ENCODE peak calls at places on chromosomes 5 and 9, in eight cellular contexts. U, I, S, Q, D, T, N and O are unnamed samples.

GRCh38 chr9:94799578-94800264 is 73.2 kb downstream of the AOPEP start:
- DNase-seq in U (no peak), I (no peak), S (no peak), Q (no peak), D (no peak), T (peak; percentile 62), N (peak; percentile 48), O (no peak)

GRCh38 chr5:127400946-127401670 is 110.5 kb downstream of the MEGF10 start:
- DNase-seq in U (no peak), I (no peak), S (no peak), Q (no peak), D (no peak), T (no peak), N (no peak), O (no peak)

GRCh38 chr5:158133369-158133768 is 274.4 kb upstream of the CLINT1 start:
- DNase-seq in U (peak; percentile 54), I (no peak), S (no peak), Q (no peak), D (no peak), T (no peak), N (no peak), O (no peak)

GRCh38 chr5:95543017-95543705 is 11.6 kb downstream of the SKIC3 start:
- DNase-seq in U (no peak), I (no peak), S (no peak), Q (no peak), D (no peak), T (no peak), N (no peak), O (peak; percentile 83)

GRCh38 chr9:22043928-22044327 is 34.8 kb upstream of the CDKN2B start:
- DNase-seq in U (no peak), I (no peak), S (no peak), Q (no peak), D (no peak), T (no peak), N (no peak), O (no peak)

GRCh38 chr5:168328804-168329203 is 37.4 kb downstream of the WWC1 start:
- DNase-seq in U (no peak), I (peak; percentile 81), S (peak; percentile 47), Q (no peak), D (peak; percentile 54), T (peak; percentile 30), N (peak; percentile 75), O (peak; percentile 96)

GRCh38 chr5:137802282-137803210 is 48.4 kb upstream of the HNRNPA0 start:
- DNase-seq in U (no peak), I (no peak), S (no peak), Q (no peak), D (no peak), T (no peak), N (no peak), O (no peak)

GRCh38 chr5:44875661-44876250 is 67.0 kb downstream of the MRPS30 start:
- DNase-seq in U (peak; percentile 17), I (peak; percentile 7), S (no peak), Q (peak; percentile 98), D (peak; percentile 50), T (peak; percentile 98), N (peak; percentile 28), O (peak; percentile 85)

GRCh38 chr9:135084881-135085760 is 2.3 kb upstream of the OLFM1 start:
- DNase-seq in U (no peak), I (no peak), S (no peak), Q (no peak), D (no peak), T (no peak), N (no peak), O (no peak)

GRCh38 chr5:120532835-120533234 is 68.7 kb downstream of the PRR16 start:
- DNase-seq in U (no peak), I (peak; percentile 85), S (peak; percentile 69), Q (peak; percentile 3), D (no peak), T (no peak), N (no peak), O (no peak)

GRCh38 chr5:134133213-134133994 is 18.9 kb downstream of the TCF7 start:
- DNase-seq in U (no peak), I (no peak), S (no peak), Q (no peak), D (no peak), T (no peak), N (no peak), O (no peak)
- TF ChIP-seq EZH2phosphoT487 in U (no peak), I (no peak), S (no peak), Q (no peak), D (no peak), T (no peak), N (no peak), O (no peak)

GRCh38 chr9:18124760-18125159 is 349.2 kb upstream of the ADAMTSL1 start:
- DNase-seq in U (peak; percentile 22), I (no peak), S (no peak), Q (no peak), D (no peak), T (no peak), N (no peak), O (no peak)

GRCh38 chr9:18126776-18127175 is 347.2 kb upstream of the ADAMTSL1 start:
- DNase-seq in U (peak; percentile 52), I (no peak), S (no peak), Q (no peak), D (no peak), T (no peak), N (no peak), O (no peak)

GRCh38 chr9:18122156-18122555 is 351.8 kb upstream of the ADAMTSL1 start:
- DNase-seq in U (no peak), I (no peak), S (no peak), Q (no peak), D (no peak), T (peak; percentile 6), N (no peak), O (no peak)
- TF ChIP-seq EZH2phosphoT487 in U (no peak), I (no peak), S (no peak), Q (no peak), D (no peak), T (no peak), N (no peak), O (no peak)

DNA sequence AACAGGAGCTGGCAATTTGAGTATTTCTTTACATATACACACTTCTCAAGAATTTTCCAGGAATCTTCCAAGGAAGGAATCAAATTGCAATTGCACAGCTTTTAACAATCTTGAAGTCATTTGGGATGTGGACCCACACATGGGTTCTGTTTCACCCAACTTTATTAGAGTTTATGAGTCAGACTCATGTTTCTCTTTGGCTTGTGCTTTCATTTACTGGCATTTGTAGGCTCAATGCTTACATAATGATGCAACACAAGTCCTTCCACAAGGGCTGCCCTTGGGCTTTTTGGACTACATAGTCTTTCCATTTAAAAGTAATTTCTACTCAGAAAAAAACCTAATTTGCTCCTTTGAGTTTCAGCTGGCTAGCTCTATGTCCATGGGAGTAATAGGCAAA is 4.6 kb upstream of the CDC37L1 start:
- DNase-seq in U (peak; percentile 93), I (no peak), S (no peak), Q (no peak), D (no peak), T (peak; percentile 71), N (peak; percentile 65), O (no peak)
- TF ChIP-seq EZH2phosphoT487 in U (no peak), I (no peak), S (no peak), Q (no peak), D (no peak), T (no peak), N (no peak), O (no peak)

GRCh38 chr5:66113160-66113559 is 30.9 kb upstream of the SREK1 start:
- DNase-seq in U (peak; percentile 84), I (no peak), S (no peak), Q (peak; percentile 33), D (no peak), T (peak; percentile 62), N (no peak), O (no peak)

GRCh38 chr5:66122379-66123034 is 21.6 kb upstream of the SREK1 start:
- DNase-seq in U (peak; percentile 54), I (no peak), S (no peak), Q (no peak), D (no peak), T (peak; percentile 48), N (no peak), O (no peak)

GRCh38 chr5:66118294-66118693 is 25.8 kb upstream of the SREK1 start:
- DNase-seq in U (no peak), I (no peak), S (no peak), Q (no peak), D (no peak), T (no peak), N (no peak), O (no peak)
- TF ChIP-seq EZH2phosphoT487 in U (no peak), I (no peak), S (no peak), Q (no peak), D (no peak), T (no peak), N (no peak), O (no peak)

DNA sequence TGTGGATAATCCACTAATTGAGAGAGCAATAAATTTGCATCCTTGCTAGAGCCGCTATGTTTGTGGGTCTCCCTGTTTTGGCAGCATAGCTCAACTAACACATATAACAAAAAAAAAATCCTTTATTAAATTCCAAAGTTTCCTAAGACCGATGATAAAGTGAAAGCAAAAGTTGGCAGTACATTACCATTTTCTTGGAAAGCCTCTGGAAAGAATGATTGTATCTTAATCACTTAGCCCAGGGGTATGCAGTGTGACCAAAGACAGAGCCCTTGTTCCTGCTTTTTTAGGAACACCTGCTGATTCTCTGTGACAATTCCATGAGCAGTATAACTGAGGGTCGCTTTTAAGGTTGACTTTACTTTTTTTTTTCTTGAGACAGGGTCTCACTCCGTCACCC is 5.4 kb upstream of the IL7R start:
- DNase-seq in U (peak; percentile 77), I (no peak), S (no peak), Q (no peak), D (no peak), T (peak; percentile 54), N (no peak), O (no peak)
- TF ChIP-seq EZH2phosphoT487 in U (no peak), I (no peak), S (no peak), Q (no peak), D (no peak), T (no peak), N (no peak), O (no peak)

GRCh38 chr9:110744753-110745522 is 76.3 kb downstream of the MUSK start:
- DNase-seq in U (peak; percentile 97), I (no peak), S (no peak), Q (peak; percentile 96), D (no peak), T (peak; percentile 91), N (peak; percentile 63), O (no peak)
- TF ChIP-seq EZH2phosphoT487 in U (peak; percentile 92), I (no peak), S (no peak), Q (no peak), D (no peak), T (no peak), N (no peak), O (no peak)